ENCODE peak calls at places on chromosomes 16 and 17, in four cellular contexts. C, G, R and I are unnamed samples.

GRCh38 chr17:12114686-12115418 is 94.2 kb downstream of the MAP2K4 start:
- DNase-seq in R (peak), G (no peak), C (no peak), I (peak)

GRCh38 chr16:9458816-9459215 is 367.4 kb downstream of the HAPSTR1 start:
- DNase-seq in G (no peak), C (no peak), R (no peak), I (no peak)

GRCh38 chr16:53457670-53458069 is 23.4 kb downstream of the RBL2 start:
- DNase-seq in R (no peak), G (no peak), C (peak), I (no peak)

GRCh38 chr17:52470553-52470952 is 312.0 kb upstream of the CA10 start:
- DNase-seq in C (no peak), R (peak), G (no peak), I (no peak)

GRCh38 chr17:57898487-57899311 is 48.9 kb upstream of the MRPS23 start:
- DNase-seq in R (no peak), C (no peak), G (no peak), I (no peak)

GRCh38 chr16:89381788-89382187 is 108.6 kb downstream of the ANKRD11 start:
- DNase-seq in R (no peak), C (no peak), G (no peak), I (no peak)

GRCh38 chr17:59277031-59277430 is 54.4 kb upstream of the YPEL2 start:
- DNase-seq in C (no peak), G (no peak), R (no peak), I (no peak)

GRCh38 chr17:17648762-17649161 is 32.5 kb upstream of the RAI1 start:
- DNase-seq in C (no peak), R (no peak), G (no peak), I (no peak)

GRCh38 chr17:21376835-21377690 is 906 bp downstream of the KCNJ12 start:
- DNase-seq in C (no peak), R (peak), G (no peak), I (peak)

GRCh38 chr16:84782841-84783240 is 36.9 kb upstream of the CRISPLD2 start:
- DNase-seq in G (no peak), C (no peak), R (peak), I (peak)

GRCh38 chr17:7573324-7574080 is 5.9 kb upstream of the CD68 start:
- DNase-seq in R (peak), G (peak), C (peak), I (peak)

GRCh38 chr17:32497431-32498205 is 10.8 kb downstream of the CDK5R1 start:
- DNase-seq in G (no peak), R (peak), C (no peak), I (peak)

GRCh38 chr16:1026784-1027415 is 45.3 kb downstream of the SOX8 start:
- DNase-seq in G (no peak), C (no peak), R (no peak), I (no peak)

GRCh38 chr16:56953006-56953405 is 8.7 kb upstream of the CETP start:
- DNase-seq in C (no peak), G (no peak), R (no peak), I (no peak)

GRCh38 chr17:81599719-81600486 is 37.0 kb downstream of the NPLOC4 start:
- DNase-seq in C (no peak), G (no peak), R (no peak), I (no peak)

GRCh38 chr16:89149386-89149785 is 22.2 kb upstream of the CDH15 start:
- DNase-seq in C (no peak), G (no peak), R (no peak), I (no peak)

GRCh38 chr16:22373662-22374310 is 633 bp downstream of the CDR2 start:
- DNase-seq in R (no peak), G (no peak), C (no peak), I (no peak)

GRCh38 chr16:66382171-66382965 is 15.9 kb downstream of the CDH5 start:
- DNase-seq in R (peak), G (no peak), C (no peak), I (peak)

GRCh38 chr17:81961554-81962498 is 839 bp upstream of the NOTUM start:
- DNase-seq in C (no peak), G (no peak), R (no peak), I (no peak)

GRCh38 chr16:20676268-20676828 is 21.1 kb downstream of the ACSM1 start:
- DNase-seq in R (peak), G (no peak), C (no peak), I (no peak)

GRCh38 chr17:58886514-58886913 is 130.9 kb downstream of the PPM1E start:
- DNase-seq in R (no peak), C (no peak), G (no peak), I (no peak)

GRCh38 chr16:88743693-88744519 is 37.6 kb downstream of the CTU2 start:
- DNase-seq in G (peak), C (peak), R (peak), I (peak)